ENCODE peak calls at places on chromosomes 7 and 10, in nine cellular contexts. C is nephron progenitor cell, H is SK-N-SH, Y is AG10803, R is kidney epithelial cell, B is ascending aorta, N is cardiac muscle cell, E is GM13976, S is osteocyte. V is an unnamed sample.

GRCh38 chr7:88040694-88041093 is 106.6 kb downstream of the ADAM22 start:
- DNase-seq in Y (peak; percentile 3), E (no peak), N (no peak), R (peak; percentile 19), C (no peak), H (peak; percentile 10), S (no peak), B (no peak), V (no peak)

GRCh38 chr10:24721254-24722106 is 2.2 kb downstream of the ARHGAP21 start:
- DNase-seq in C (peak; percentile 53), H (peak; percentile 34), S (no peak), B (no peak), E (no peak), R (no peak), Y (peak; percentile 28), N (peak; percentile 44), V (peak; percentile 63)

GRCh38 chr10:120085386-120085785 is 192.9 kb downstream of the SEC23IP start:
- DNase-seq in R (no peak), H (no peak), N (no peak), Y (no peak), C (peak; percentile 17), E (no peak), B (no peak), S (no peak), V (no peak)

GRCh38 chr7:2024227-2024918 is 208.4 kb downstream of the MAD1L1 start:
- DNase-seq in R (no peak), B (no peak), C (no peak), S (no peak), N (no peak), Y (no peak), E (no peak), H (peak; percentile 30), V (no peak)

GRCh38 chr10:102118867-102119266 is 1.3 kb downstream of the LDB1 start:
- DNase-seq in Y (peak; percentile 48), B (no peak), S (no peak), H (no peak), E (no peak), C (peak; percentile 43), R (no peak), N (no peak), V (no peak)

GRCh38 chr7:143367972-143368371 is 5.5 kb upstream of the FAM131B start:
- DNase-seq in C (no peak), E (no peak), S (no peak), B (no peak), H (peak; percentile 40), Y (no peak), R (peak; percentile 57), N (no peak), V (no peak)

GRCh38 chr10:33238643-33239042 is 95.8 kb downstream of the NRP1 start:
- DNase-seq in C (no peak), S (no peak), H (no peak), N (no peak), Y (peak; percentile 78), E (no peak), B (no peak), R (no peak), V (no peak)

GRCh38 chr10:21372651-21373410 is 152.7 kb downstream of the SKIDA1 start:
- DNase-seq in H (peak; percentile 30), N (peak; percentile 35), R (peak; percentile 53), Y (peak; percentile 89), C (no peak), B (peak; percentile 12), E (peak; percentile 48), S (no peak), V (peak; percentile 65)

GRCh38 chr7:91692800-91693199 is 187.7 kb downstream of the MTERF1 start:
- DNase-seq in N (no peak), S (no peak), B (no peak), Y (peak; percentile 27), E (no peak), C (no peak), R (no peak), H (no peak), V (no peak)

GRCh38 chr10:13103554-13103953 is 3.6 kb downstream of the OPTN start:
- DNase-seq in B (no peak), H (no peak), N (no peak), Y (no peak), S (no peak), E (no peak), C (no peak), R (no peak), V (no peak)

GRCh38 chr7:140940866-140941265 is 16.1 kb upstream of the BRAF start:
- DNase-seq in N (no peak), H (no peak), R (no peak), E (no peak), S (no peak), C (no peak), B (no peak), Y (no peak), V (no peak)

GRCh38 chr7:151351027-151351426 is 9.4 kb downstream of the NUB1 start:
- DNase-seq in H (peak; percentile 48), B (no peak), Y (no peak), S (no peak), C (no peak), R (no peak), E (no peak), N (peak; percentile 35), V (peak; percentile 7)

GRCh38 chr7:47497367-47498096 is 84.4 kb downstream of the TNS3 start:
- DNase-seq in C (no peak), H (peak; percentile 60), Y (no peak), R (no peak), S (no peak), E (peak; percentile 72), N (no peak), B (no peak), V (no peak)
- TF ChIP-seq CTCF in C (no peak), H (no peak), Y (no peak), R (no peak), S (no peak), E (no peak), N (no peak), B (no peak), V (no peak)

GRCh38 chr10:122154733-122155366 is 116.2 kb upstream of the BTBD16 start:
- DNase-seq in N (peak; percentile 42), C (no peak), Y (peak; percentile 76), H (no peak), R (no peak), E (no peak), B (no peak), S (no peak), V (peak; percentile 72)
- TF ChIP-seq CTCF in N (no peak), C (no peak), Y (peak; percentile 20), H (no peak), R (no peak), E (no peak), B (no peak), S (no peak), V (no peak)

GRCh38 chr7:78516450-78516849 is 717.9 kb downstream of the PHTF2 start:
- DNase-seq in H (no peak), C (no peak), S (no peak), E (no peak), N (no peak), R (no peak), B (no peak), Y (no peak), V (no peak)

GRCh38 chr7:78514653-78515052 is 716.1 kb downstream of the PHTF2 start:
- DNase-seq in N (no peak), H (no peak), E (no peak), B (no peak), S (no peak), R (no peak), C (no peak), Y (no peak), V (no peak)

DNA sequence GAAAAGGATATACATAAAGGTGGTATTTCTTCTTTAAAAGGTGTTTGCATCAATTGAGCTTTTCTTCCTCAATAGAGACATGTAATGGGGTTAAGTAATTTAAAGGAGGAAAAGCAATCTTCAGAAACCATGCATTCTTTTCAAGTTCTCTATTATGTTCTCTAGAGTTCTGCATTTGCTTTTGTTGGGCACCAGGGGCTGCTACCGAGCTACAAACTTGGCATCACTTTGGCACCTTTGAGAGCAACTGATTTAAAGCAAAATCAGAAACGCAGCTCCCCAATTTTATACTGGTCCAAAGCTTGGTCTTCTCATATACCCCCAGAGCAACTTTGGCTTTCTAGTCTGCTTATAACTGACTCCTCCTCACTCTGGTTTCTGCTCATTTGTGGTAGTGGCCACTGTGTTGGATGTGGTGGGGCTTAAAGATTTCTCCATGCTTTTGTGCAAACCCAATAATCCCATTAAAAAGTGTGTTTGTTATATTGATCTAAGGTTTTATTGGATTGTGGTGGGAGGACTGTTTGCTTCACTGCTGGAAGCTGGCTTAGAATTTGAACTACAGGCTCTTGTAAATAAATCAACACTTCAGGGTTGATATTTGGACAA is 712.1 kb downstream of the PHTF2 start:
- DNase-seq in N (peak; percentile 62), E (peak; percentile 10), C (peak; percentile 48), Y (peak; percentile 65), B (no peak), H (peak; percentile 57), R (no peak), S (no peak), V (no peak)
- TF ChIP-seq CTCF in N (peak; percentile 79), E (peak; percentile 38), C (peak; percentile 73), Y (peak; percentile 95), B (peak; percentile 52), H (peak; percentile 95), R (peak; percentile 91), S (peak; percentile 78), V (peak; percentile 67)

GRCh38 chr10:127195041-127195506 is 1.3 kb downstream of the INSYN2A start:
- DNase-seq in Y (peak; percentile 26), S (peak; percentile 84), R (no peak), H (peak; percentile 65), C (peak; percentile 36), N (peak; percentile 21), B (no peak), E (no peak), V (no peak)

GRCh38 chr10:127196955-127197432 is 603 bp upstream of the INSYN2A start:
- DNase-seq in S (no peak), E (no peak), C (no peak), B (no peak), R (no peak), N (no peak), H (no peak), Y (no peak), V (no peak)

GRCh38 chr10:127194598-127194997 is 1.8 kb downstream of the INSYN2A start:
- DNase-seq in Y (no peak), S (peak; percentile 65), N (no peak), R (no peak), E (no peak), C (no peak), H (no peak), B (no peak), V (no peak)

GRCh38 chr10:127195571-127196226 is 692 bp downstream of the INSYN2A start:
- DNase-seq in B (no peak), S (peak; percentile 80), R (no peak), Y (peak; percentile 25), H (peak; percentile 77), C (peak; percentile 33), N (peak; percentile 17), E (no peak), V (no peak)

DNA sequence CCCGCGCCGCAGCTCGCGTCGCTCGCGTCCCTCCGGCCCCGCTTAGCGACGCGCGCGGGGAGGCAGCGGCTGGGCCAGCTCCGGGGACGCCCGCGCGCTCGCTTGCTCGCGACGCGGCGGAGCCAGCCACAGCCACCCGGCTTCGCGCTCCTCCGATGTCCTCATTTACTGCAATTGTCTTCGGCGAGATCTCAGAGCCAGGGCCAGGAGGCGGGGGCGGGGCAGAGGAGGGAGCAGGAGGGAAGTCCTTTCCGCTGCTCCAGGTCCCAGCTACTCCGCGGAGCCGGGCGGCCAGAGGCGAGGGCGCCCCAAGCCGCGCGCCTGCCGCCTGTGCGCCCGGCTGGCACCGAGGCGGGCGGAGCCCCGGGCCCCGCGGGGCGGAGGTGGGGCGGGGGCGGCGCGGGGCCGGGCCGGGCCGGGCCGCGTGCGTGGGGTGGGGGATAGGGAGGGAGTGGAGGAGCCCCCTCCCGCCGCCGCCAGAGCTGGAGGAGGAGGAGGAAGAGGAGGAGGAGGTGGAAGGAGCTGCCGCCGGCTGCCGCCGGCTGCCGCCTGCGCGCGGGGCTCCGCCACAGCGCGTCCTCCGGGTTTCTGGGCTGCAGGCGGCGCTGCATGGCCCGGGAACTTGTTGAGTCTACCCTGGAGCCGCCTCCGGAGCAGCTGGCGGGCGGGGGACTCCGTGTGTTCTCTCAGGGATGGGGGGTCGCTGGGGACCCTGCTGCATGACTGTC is at the start of gene INSYN2A:
- DNase-seq in S (peak; percentile 84), H (peak; percentile 78), E (no peak), Y (peak; percentile 54), R (no peak), C (peak; percentile 72), N (peak; percentile 47), B (no peak), V (no peak)
- TF ChIP-seq CTCF in S (peak; percentile 62), H (peak; percentile 37), E (no peak), Y (no peak), R (peak; percentile 31), C (peak; percentile 15), N (peak; percentile 42), B (no peak), V (no peak)

V was measured in right atrium auricular region.